ENCODE peak calls at places on chromosomes 5 and 9, in ten cellular contexts. R is foreskin fibroblast, E is astrocyte of the hippocampus, S is GM06990, M is K562, T is RCC 7860, H is A172, F is right lobe of liver, K is AG04449, I is SW480. V is an unnamed sample.

GRCh38 chr5:112491257-112491656 is 72.2 kb upstream of the EPB41L4A start:
- DNase-seq in I (no peak), T (no peak), R (no peak), F (no peak), H (no peak), M (peak), K (no peak), E (no peak), S (no peak), V (no peak)

GRCh38 chr9:126689027-126689825 is 75.5 kb downstream of the LMX1B start:
- DNase-seq in I (no peak), K (no peak), H (no peak), S (no peak), E (no peak), F (no peak), R (no peak), M (no peak), T (no peak), V (no peak)

GRCh38 chr5:143355710-143356109 is 47.8 kb downstream of the NR3C1 start:
- DNase-seq in E (peak), S (no peak), F (peak), T (peak), M (peak), H (peak), R (peak), I (peak), K (peak), V (peak)

GRCh38 chr5:34923694-34924461 is 5.5 kb upstream of the DNAJC21 start:
- DNase-seq in H (peak), M (peak), R (peak), I (peak), F (no peak), T (peak), K (no peak), E (peak), S (no peak), V (peak)

GRCh38 chr9:134839441-134840125 is 41.0 kb upstream of the FCN2 start:
- DNase-seq in S (no peak), E (no peak), I (no peak), T (no peak), M (peak), F (no peak), K (no peak), H (no peak), R (no peak), V (no peak)

GRCh38 chr9:111483419-111483861 is 743 bp downstream of the ECPAS start:
- DNase-seq in R (no peak), H (no peak), F (no peak), E (peak), T (no peak), K (no peak), S (no peak), M (peak), I (no peak), V (no peak)

GRCh38 chr9:135061441-135061840 is 26.0 kb upstream of the OLFM1 start:
- DNase-seq in M (no peak), I (no peak), T (no peak), H (no peak), R (no peak), F (no peak), E (no peak), K (no peak), S (no peak), V (no peak)

GRCh38 chr9:136018257-136019031 is 57.3 kb upstream of the UBAC1 start:
- DNase-seq in F (peak), H (no peak), S (no peak), M (no peak), R (no peak), I (no peak), T (no peak), E (no peak), K (no peak), V (no peak)

GRCh38 chr5:135223891-135224625 is 175.0 kb downstream of the MACROH2A1 start:
- DNase-seq in M (no peak), F (no peak), R (no peak), T (no peak), H (no peak), I (no peak), E (no peak), S (no peak), K (no peak), V (no peak)

GRCh38 chr9:106875548-106875947 is 12.6 kb downstream of the ZNF462 start:
- DNase-seq in F (no peak), H (no peak), E (no peak), K (no peak), R (no peak), I (no peak), T (no peak), M (no peak), S (no peak), V (peak)

GRCh38 chr5:161230222-161230621 is 316.3 kb downstream of the GABRB2 start:
- DNase-seq in K (no peak), I (no peak), T (no peak), F (no peak), S (no peak), R (no peak), H (no peak), M (no peak), E (no peak), V (no peak)

GRCh38 chr5:66198837-66199236 is 54.7 kb downstream of the SREK1 start:
- DNase-seq in T (no peak), H (no peak), K (no peak), I (no peak), F (no peak), R (no peak), E (no peak), S (no peak), M (no peak), V (no peak)

GRCh38 chr5:8650197-8650596 is 781.2 kb downstream of the MTRR start:
- DNase-seq in E (peak), F (no peak), R (no peak), S (no peak), K (no peak), M (no peak), H (no peak), T (peak), I (peak), V (no peak)

GRCh38 chr5:168813179-168813968 is 234.2 kb upstream of the PANK3 start:
- DNase-seq in S (no peak), E (no peak), R (no peak), F (no peak), H (no peak), T (no peak), I (no peak), K (no peak), M (peak), V (peak)

V was measured in cardiac fibroblast.